ENCODE peak calls at places on chromosomes 13 and 19, in ten cellular contexts. V is BE2C, Y is astrocyte of the spinal cord, J is cardiac fibroblast, O is uterus, Q is psoas muscle, G is coronary artery, N is IMR-90, U is GM12865, H is stomach. B is an unnamed sample.

GRCh38 chr13:110308377-110309158 is 1.5 kb downstream of the COL4A2 start:
- DNase-seq in O (peak), G (peak), J (peak), U (no peak), Y (peak), N (no peak), V (no peak), Q (no peak), H (no peak), B (no peak)

GRCh38 chr13:39253774-39254173 is 215.5 kb downstream of the NHLRC3 start:
- DNase-seq in V (no peak), H (no peak), Y (peak), O (no peak), J (peak), N (peak), G (no peak), U (no peak), Q (no peak), B (peak)

GRCh38 chr13:65892859-65893258 is 1337.3 kb downstream of the PCDH9 start:
- DNase-seq in H (no peak), U (no peak), J (peak), Y (no peak), O (no peak), Q (no peak), N (peak), G (no peak), V (no peak), B (peak)

GRCh38 chr13:111422352-111422751 is 101.9 kb downstream of the TEX29 start:
- DNase-seq in H (no peak), O (no peak), J (no peak), G (peak), Q (no peak), U (no peak), V (no peak), N (no peak), Y (no peak), B (no peak)

GRCh38 chr13:50006426-50007135 is 8.7 kb upstream of the KCNRG start:
- DNase-seq in Y (peak), N (peak), V (no peak), U (no peak), J (peak), Q (no peak), H (no peak), O (no peak), G (no peak), B (peak)

GRCh38 chr19:19628499-19629134 is 597 bp upstream of the LPAR2 start:
- DNase-seq in Q (no peak), N (peak), G (no peak), U (peak), V (no peak), H (peak), O (no peak), J (no peak), Y (peak), B (peak)

GRCh38 chr19:934865-935422 is 9.1 kb downstream of the ARID3A start:
- DNase-seq in V (peak), H (peak), O (peak), Y (peak), N (peak), J (peak), Q (peak), G (no peak), U (no peak), B (peak)

GRCh38 chr13:105059786-105060185 is 1475.7 kb downstream of the EFNB2 start:
- DNase-seq in O (no peak), H (no peak), Y (no peak), Q (no peak), N (no peak), U (no peak), J (no peak), V (no peak), G (no peak), B (no peak)

GRCh38 chr13:50104493-50104892 is 89.2 kb downstream of the KCNRG start:
- DNase-seq in Q (no peak), N (peak), H (no peak), U (no peak), O (no peak), V (no peak), Y (no peak), G (no peak), J (peak), B (peak)

GRCh38 chr19:13300421-13301030 is 150.3 kb downstream of the IER2 start:
- DNase-seq in Q (no peak), O (no peak), H (no peak), V (no peak), G (no peak), N (no peak), J (no peak), Y (no peak), U (no peak), B (no peak)

GRCh38 chr19:48480476-48481190 is 11.5 kb downstream of the CYTH2 start:
- DNase-seq in N (no peak), O (peak), U (no peak), Q (no peak), V (no peak), J (peak), Y (peak), H (no peak), G (no peak), B (peak)

GRCh38 chr19:47819841-47820244 is 1.9 kb upstream of the CRX start:
- DNase-seq in N (no peak), Y (no peak), V (no peak), H (no peak), G (no peak), O (no peak), J (no peak), Q (no peak), U (peak), B (no peak)

GRCh38 chr19:45473366-45474190 is 5.8 kb downstream of the FOSB start:
- DNase-seq in H (no peak), U (no peak), Q (no peak), V (no peak), N (no peak), Y (peak), G (no peak), J (no peak), O (no peak), B (no peak)

GRCh38 chr19:47190167-47190727 is 40.8 kb downstream of the BBC3 start:
- DNase-seq in G (peak), O (peak), J (peak), N (peak), V (no peak), U (no peak), Y (peak), H (peak), Q (peak), B (peak)

GRCh38 chr13:101965096-101965495 is 436.8 kb downstream of the FGF14 start:
- DNase-seq in G (no peak), Q (no peak), N (no peak), H (no peak), Y (no peak), U (no peak), J (no peak), V (no peak), O (no peak), B (no peak)

DNA sequence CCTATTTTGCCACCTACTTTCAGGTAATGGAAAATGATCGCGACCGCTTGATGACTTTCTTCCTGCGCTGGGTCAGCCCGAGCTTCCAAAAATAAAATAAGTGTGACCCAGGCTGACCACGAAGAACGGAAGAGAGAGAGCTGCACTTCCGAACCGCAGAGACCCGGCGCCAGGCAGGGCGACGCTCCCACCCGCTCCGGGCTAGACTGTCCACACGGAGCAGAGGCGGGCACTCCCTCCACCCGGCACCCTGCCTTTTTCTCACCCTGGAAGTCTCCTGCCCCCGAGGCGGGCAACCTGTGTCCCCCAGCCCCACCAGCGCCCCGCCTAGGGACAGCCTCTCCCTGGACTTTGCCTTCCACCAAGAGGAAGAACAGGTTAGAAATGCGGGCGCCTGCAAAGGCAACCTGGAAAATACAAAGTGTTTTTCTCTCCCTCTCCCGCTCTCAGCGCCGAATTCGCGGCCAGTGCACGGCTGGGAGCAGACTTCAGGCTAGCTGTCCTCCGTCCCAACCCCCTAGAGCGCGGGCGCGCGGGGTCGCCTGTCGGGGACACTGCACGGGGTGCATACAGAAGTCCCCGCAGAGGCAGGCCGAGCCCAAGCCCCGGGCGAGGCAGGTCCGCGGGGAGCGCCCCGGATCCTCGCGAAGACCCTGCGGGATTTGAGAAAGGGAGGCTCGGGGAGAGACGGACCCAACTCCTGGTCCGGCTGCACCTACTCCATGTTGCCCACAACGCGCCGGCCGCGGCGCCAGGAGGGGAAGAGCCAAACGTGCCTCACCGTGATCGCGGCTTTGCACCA is 884 bp downstream of the SPRY2 start:
- DNase-seq in U (peak), V (peak), O (peak), Q (peak), G (peak), J (peak), H (peak), N (peak), Y (peak), B (no peak)
- H3K4me3 ChIP-seq in U (peak), V (peak), O (peak), Q (peak), G (peak), J (peak), H (peak), N (peak), Y (peak), B (peak)

GRCh38 chr13:91242652-91243051 is 104.8 kb upstream of the MIR17HG start:
- DNase-seq in N (no peak), V (no peak), Y (peak), G (no peak), H (no peak), J (no peak), O (no peak), U (no peak), Q (no peak), B (no peak)

GRCh38 chr13:91248249-91248648 is 99.2 kb upstream of the MIR17HG start:
- DNase-seq in J (no peak), Q (no peak), Y (no peak), H (no peak), V (no peak), N (no peak), G (no peak), U (no peak), O (no peak), B (no peak)

GRCh38 chr13:91245283-91245682 is 102.2 kb upstream of the MIR17HG start:
- DNase-seq in Q (no peak), O (no peak), N (no peak), G (no peak), J (no peak), H (no peak), Y (no peak), U (no peak), V (no peak), B (no peak)

GRCh38 chr13:91249370-91249769 is 98.1 kb upstream of the MIR17HG start:
- DNase-seq in Y (no peak), O (no peak), N (no peak), H (no peak), J (no peak), U (no peak), V (no peak), G (no peak), Q (no peak), B (no peak)

DNA sequence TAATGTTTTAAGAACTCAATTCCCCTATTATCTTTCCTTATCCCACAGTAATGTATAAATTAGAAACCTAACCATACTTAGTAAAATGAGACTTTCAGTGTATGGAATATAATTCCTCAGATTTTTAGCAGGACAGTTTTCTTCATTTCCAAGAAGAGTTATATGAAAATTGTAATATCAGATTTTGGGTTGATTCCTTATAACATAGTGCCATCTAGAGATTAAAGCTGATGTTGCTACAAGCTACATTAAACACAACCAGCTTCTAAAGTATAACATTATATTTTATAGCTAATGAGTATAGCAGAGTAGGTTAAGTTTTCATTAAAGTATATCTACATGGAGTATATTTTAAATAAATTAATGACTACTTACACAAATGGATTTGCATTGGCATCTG is 99.7 kb upstream of the MIR17HG start:
- DNase-seq in J (no peak), H (no peak), U (no peak), V (no peak), Q (no peak), Y (peak), N (no peak), G (no peak), O (no peak), B (no peak)
- TF ChIP-seq CTCF in J (no peak), H (no peak), U (peak), V (peak), Q (peak), Y (peak), N (peak), G (no peak), O (no peak), B (no peak)

GRCh38 chr13:113632706-113633484 is 25.1 kb downstream of the ATP4B start:
- DNase-seq in U (no peak), H (no peak), O (no peak), Q (no peak), N (no peak), J (no peak), V (no peak), G (no peak), Y (no peak), B (no peak)
- H3K4me3 ChIP-seq in U (no peak), H (no peak), O (no peak), Q (no peak), N (no peak), J (no peak), V (no peak), G (no peak), Y (no peak), B (no peak)

GRCh38 chr13:30453727-30454126 is 12.0 kb downstream of the HMGB1 start:
- DNase-seq in H (no peak), O (no peak), V (no peak), Q (no peak), U (peak), J (peak), Y (no peak), N (peak), G (no peak), B (peak)
- TF ChIP-seq CTCF in H (no peak), O (no peak), V (peak), Q (peak), U (peak), J (peak), Y (peak), N (peak), G (no peak), B (peak)

GRCh38 chr19:49807888-49808675 is 5.0 kb downstream of the FUZ start:
- DNase-seq in G (no peak), Q (no peak), J (no peak), O (no peak), H (no peak), V (no peak), Y (no peak), U (no peak), N (no peak), B (no peak)
- H3K4me3 ChIP-seq in G (peak), Q (peak), J (peak), O (no peak), H (peak), V (peak), Y (no peak), U (no peak), N (no peak), B (no peak)

GRCh38 chr19:55500368-55500952 is 12.2 kb downstream of the SSC5D start:
- DNase-seq in U (no peak), V (no peak), O (no peak), N (no peak), G (no peak), H (no peak), Y (no peak), J (no peak), Q (no peak), B (no peak)

GRCh38 chr19:55503447-55504251 is 15.4 kb downstream of the SSC5D start:
- DNase-seq in O (peak), J (peak), G (peak), Q (peak), N (peak), U (peak), H (peak), V (peak), Y (peak), B (peak)

GRCh38 chr19:55504981-55505380 is 16.7 kb downstream of the SSC5D start:
- DNase-seq in U (no peak), N (no peak), Q (no peak), H (no peak), Y (no peak), V (no peak), J (no peak), G (no peak), O (no peak), B (no peak)

GRCh38 chr19:55502197-55502952 is 14.1 kb downstream of the SSC5D start:
- DNase-seq in Q (no peak), U (no peak), G (no peak), Y (no peak), H (no peak), J (no peak), V (no peak), O (no peak), N (no peak), B (no peak)

DNA sequence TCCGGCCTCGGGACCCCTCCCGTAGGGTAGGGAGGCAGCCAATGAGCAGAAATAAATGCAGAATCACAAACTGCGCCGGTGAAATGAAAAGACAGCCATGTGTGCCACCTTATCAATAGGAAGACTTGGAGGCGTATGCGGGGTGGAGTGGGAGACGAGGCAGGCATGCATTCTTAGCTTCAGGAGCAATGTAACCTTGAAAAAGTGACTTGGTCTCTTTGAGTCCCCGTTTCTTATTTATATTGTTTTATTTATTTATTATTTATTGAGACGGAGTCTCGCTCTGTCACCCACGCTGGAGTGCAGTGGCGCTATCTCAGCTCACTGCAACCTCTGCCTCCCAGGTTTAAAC is 16.0 kb downstream of the SSC5D start:
- DNase-seq in O (no peak), Q (no peak), G (no peak), N (no peak), U (no peak), J (no peak), H (no peak), V (no peak), Y (no peak), B (no peak)
- TF ChIP-seq CTCF in O (no peak), Q (no peak), G (no peak), N (no peak), U (no peak), J (no peak), H (no peak), V (no peak), Y (no peak), B (no peak)

GRCh38 chr19:52584686-52585085 is 14.6 kb downstream of the ZNF701 start:
- DNase-seq in Q (no peak), O (no peak), J (no peak), G (no peak), V (no peak), U (no peak), Y (no peak), H (no peak), N (no peak), B (peak)
- H3K4me3 ChIP-seq in Q (no peak), O (no peak), J (no peak), G (no peak), V (no peak), U (no peak), Y (peak), H (no peak), N (no peak), B (no peak)

DNA sequence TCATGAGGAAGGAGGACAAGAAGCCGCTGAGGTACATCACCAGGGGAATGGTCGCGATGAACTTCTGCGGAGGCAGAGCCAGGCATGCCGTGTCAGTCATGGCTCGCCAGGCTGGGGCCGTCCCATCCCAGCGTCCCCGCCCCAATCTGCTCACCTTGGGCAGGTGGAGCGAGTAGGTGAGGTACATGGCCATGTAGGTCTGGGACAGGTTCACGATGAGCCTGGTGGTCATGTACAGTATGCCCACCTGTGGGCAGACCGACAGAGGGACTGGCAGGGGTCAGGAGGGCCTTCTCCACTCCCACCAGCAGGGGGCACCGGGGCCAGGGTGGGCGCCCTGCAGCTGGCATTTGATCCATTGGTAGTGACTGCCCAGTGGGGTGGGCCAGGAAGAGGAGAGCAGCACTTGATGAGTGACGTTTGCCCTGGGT is 8.3 kb downstream of the TEKTIP1 start:
- DNase-seq in J (no peak), N (no peak), U (peak), H (no peak), Q (no peak), O (no peak), Y (no peak), G (no peak), V (peak), B (no peak)
- TF ChIP-seq CTCF in J (peak), N (peak), U (peak), H (peak), Q (peak), O (no peak), Y (peak), G (peak), V (peak), B (peak)

DNA sequence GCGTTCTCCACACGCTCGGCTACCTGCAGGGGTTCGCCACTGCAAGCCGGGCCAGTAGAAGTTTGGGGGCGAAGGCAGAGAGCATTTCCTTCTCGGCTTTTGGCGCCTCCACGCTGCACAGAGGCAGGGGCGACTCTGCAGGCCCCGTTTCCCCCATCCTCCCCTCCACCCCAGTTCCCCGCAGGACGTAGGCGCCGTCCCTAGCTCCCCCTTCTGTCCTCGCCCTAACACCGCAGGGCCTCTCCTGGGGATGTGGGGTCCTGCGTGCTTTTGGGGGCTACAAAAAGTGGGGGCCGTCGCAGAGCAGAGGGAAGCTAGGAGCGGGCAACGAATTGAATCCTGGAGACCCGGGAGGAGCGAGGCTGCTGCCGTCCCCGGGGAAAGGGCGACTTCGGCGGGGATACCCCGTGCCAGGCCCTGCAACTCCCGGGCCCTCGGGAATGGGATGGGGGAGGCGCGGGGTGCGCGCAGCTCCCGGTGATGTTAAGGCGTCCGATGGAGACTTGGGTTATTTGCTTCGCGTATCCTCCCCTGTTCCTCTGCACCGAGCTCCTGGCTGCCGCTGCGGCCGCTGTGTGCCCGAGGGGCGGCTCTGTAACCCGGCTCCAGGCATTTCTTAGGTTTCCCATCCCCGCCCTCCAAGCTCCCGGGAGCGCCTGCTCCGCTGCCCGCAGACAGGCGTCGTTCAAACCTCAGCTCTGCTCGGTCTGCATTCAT is 255.9 kb upstream of the SOX21 start:
- DNase-seq in V (peak), J (no peak), O (no peak), H (no peak), Y (peak), G (no peak), Q (no peak), U (no peak), N (no peak), B (peak)
- H3K4me3 ChIP-seq in V (peak), J (peak), O (no peak), H (peak), Y (peak), G (peak), Q (peak), U (no peak), N (no peak), B (peak)

B was measured in foreskin fibroblast.